ENCODE peak calls at places on chromosomes 12 and 14, in eight cellular contexts. U is activated CD8-positive, alpha-beta T cell treated with anti-CD3 and anti-CD28 coated beads for 36 hours; Y is activated CD4-positive, alpha-beta T cell treated with anti-CD3 and anti-CD28 coated beads, Interleukin-2, amount 50 U/mL, for 1 hour; C is stimulated activated naive CD4-positive, alpha-beta T cell; J is HEK293T; B is left colon; E is NCI-H345; I is NCI-H1092. Z is an unnamed sample.

GRCh38 chr14:64806202-64806861 is 73.4 kb downstream of the SPTB start:
- DNase-seq in U (no peak), Y (no peak), C (no peak), J (no peak), B (no peak), E (peak; percentile 25), I (no peak), Z (no peak)

GRCh38 chr14:64636208-64636979 is 67.8 kb upstream of the PLEKHG3 start:
- DNase-seq in U (peak; percentile 80), Y (peak; percentile 70), C (peak; percentile 37), J (peak; percentile 80), B (peak; percentile 75), E (peak; percentile 70), I (peak; percentile 76), Z (peak; percentile 78)

GRCh38 chr14:100383727-100384158 is 60.6 kb downstream of the SLC25A47 start:
- DNase-seq in U (peak; percentile 81), Y (peak; percentile 65), C (peak; percentile 48), J (peak; percentile 77), B (peak; percentile 74), E (peak; percentile 65), I (peak; percentile 49), Z (peak; percentile 74)

GRCh38 chr12:80033457-80033856 is 65.9 kb upstream of the OTOGL start:
- DNase-seq in U (no peak), Y (no peak), C (no peak), J (no peak), B (no peak), E (no peak), I (no peak), Z (no peak)

GRCh38 chr12:120117961-120118709 is 1.6 kb upstream of the RAB35 start:
- DNase-seq in U (no peak), Y (no peak), C (no peak), J (no peak), B (no peak), E (no peak), I (no peak), Z (no peak)

GRCh38 chr14:70721542-70721941 is 79.8 kb downstream of the TTC9 start:
- DNase-seq in U (no peak), Y (no peak), C (no peak), J (no peak), B (no peak), E (no peak), I (no peak), Z (no peak)

GRCh38 chr14:74402264-74403251 is 23.5 kb downstream of the SYNDIG1L start:
- DNase-seq in U (no peak), Y (no peak), C (no peak), J (no peak), B (peak; percentile 18), E (no peak), I (no peak), Z (no peak)

GRCh38 chr12:70560671-70561070 is 76.6 kb downstream of the PTPRB start:
- DNase-seq in U (no peak), Y (no peak), C (no peak), J (no peak), B (peak; percentile 38), E (no peak), I (no peak), Z (no peak)

GRCh38 chr12:93944196-93944595 is 204.2 kb upstream of the PLXNC1 start:
- DNase-seq in U (no peak), Y (no peak), C (no peak), J (no peak), B (no peak), E (no peak), I (no peak), Z (no peak)

GRCh38 chr12:89671469-89671868 is 37.2 kb downstream of the ATP2B1 start:
- DNase-seq in U (no peak), Y (no peak), C (no peak), J (no peak), B (no peak), E (no peak), I (no peak), Z (no peak)